ENCODE peak calls at places on chromosomes 6 and 20, in ten cellular contexts. T is Calu3, V is BJ, Y is PC-9, F is spleen, C is suprapubic skin, X is type B pancreatic cell, G is brain microvascular endothelial cell, I is GM13976, L is transverse colon. E is an unnamed sample.

GRCh38 chr6:82818727-82819126 is 246.9 kb downstream of the UBE3D start:
- DNase-seq in T (no peak), V (no peak), Y (peak; percentile 70), F (no peak), C (no peak), X (no peak), G (peak; percentile 79), I (no peak), L (no peak), E (no peak)

GRCh38 chr6:15246217-15247211 is 645 bp downstream of the JARID2 start:
- DNase-seq in T (no peak), V (no peak), Y (no peak), F (peak; percentile 25), C (no peak), X (no peak), G (no peak), I (no peak), L (no peak), E (no peak)

GRCh38 chr6:3825851-3826581 is 23.2 kb upstream of the FAM50B start:
- DNase-seq in T (peak; percentile 86), V (peak; percentile 97), Y (peak; percentile 94), F (peak; percentile 81), C (peak; percentile 93), X (no peak), G (peak; percentile 98), I (no peak), L (peak; percentile 78), E (no peak)

GRCh38 chr6:37663016-37663810 is 34.5 kb downstream of the MDGA1 start:
- DNase-seq in T (no peak), V (no peak), Y (no peak), F (no peak), C (no peak), X (no peak), G (no peak), I (no peak), L (no peak), E (no peak)

GRCh38 chr20:64069614-64070243 is 6.7 kb downstream of the TCEA2 start:
- DNase-seq in T (peak; percentile 84), V (no peak), Y (no peak), F (peak; percentile 85), C (no peak), X (no peak), G (no peak), I (peak; percentile 75), L (no peak), E (peak; percentile 61)

GRCh38 chr6:134299236-134299635 is 18.7 kb downstream of the SGK1 start:
- DNase-seq in T (no peak), V (no peak), Y (peak; percentile 79), F (no peak), C (no peak), X (no peak), G (peak; percentile 82), I (no peak), L (no peak), E (no peak)

GRCh38 chr20:63217706-63218105 is 1.8 kb upstream of the YTHDF1 start:
- DNase-seq in T (no peak), V (no peak), Y (no peak), F (no peak), C (no peak), X (no peak), G (no peak), I (no peak), L (no peak), E (no peak)

GRCh38 chr6:44180406-44180805 is 21.8 kb downstream of the CAPN11 start:
- DNase-seq in T (no peak), V (no peak), Y (no peak), F (peak; percentile 47), C (no peak), X (no peak), G (no peak), I (no peak), L (no peak), E (no peak)

GRCh38 chr6:39664173-39664572 is 61.0 kb downstream of the KIF6 start:
- DNase-seq in T (no peak), V (no peak), Y (no peak), F (no peak), C (no peak), X (no peak), G (no peak), I (no peak), L (no peak), E (no peak)

GRCh38 chr6:63599243-63599642 is 27.0 kb downstream of the LOC128125822 start:
- DNase-seq in T (no peak), V (no peak), Y (no peak), F (no peak), C (no peak), X (no peak), G (no peak), I (no peak), L (no peak), E (no peak)

GRCh38 chr6:63598251-63599036 is 26.2 kb downstream of the LOC128125822 start:
- DNase-seq in T (peak; percentile 76), V (no peak), Y (peak; percentile 57), F (peak; percentile 87), C (peak; percentile 79), X (no peak), G (peak; percentile 47), I (peak; percentile 76), L (peak; percentile 81), E (peak; percentile 55)

GRCh38 chr6:63598001-63598250 is 25.6 kb downstream of the LOC128125822 start:
- DNase-seq in T (no peak), V (no peak), Y (no peak), F (no peak), C (no peak), X (no peak), G (no peak), I (no peak), L (peak; percentile 13), E (no peak)

DNA sequence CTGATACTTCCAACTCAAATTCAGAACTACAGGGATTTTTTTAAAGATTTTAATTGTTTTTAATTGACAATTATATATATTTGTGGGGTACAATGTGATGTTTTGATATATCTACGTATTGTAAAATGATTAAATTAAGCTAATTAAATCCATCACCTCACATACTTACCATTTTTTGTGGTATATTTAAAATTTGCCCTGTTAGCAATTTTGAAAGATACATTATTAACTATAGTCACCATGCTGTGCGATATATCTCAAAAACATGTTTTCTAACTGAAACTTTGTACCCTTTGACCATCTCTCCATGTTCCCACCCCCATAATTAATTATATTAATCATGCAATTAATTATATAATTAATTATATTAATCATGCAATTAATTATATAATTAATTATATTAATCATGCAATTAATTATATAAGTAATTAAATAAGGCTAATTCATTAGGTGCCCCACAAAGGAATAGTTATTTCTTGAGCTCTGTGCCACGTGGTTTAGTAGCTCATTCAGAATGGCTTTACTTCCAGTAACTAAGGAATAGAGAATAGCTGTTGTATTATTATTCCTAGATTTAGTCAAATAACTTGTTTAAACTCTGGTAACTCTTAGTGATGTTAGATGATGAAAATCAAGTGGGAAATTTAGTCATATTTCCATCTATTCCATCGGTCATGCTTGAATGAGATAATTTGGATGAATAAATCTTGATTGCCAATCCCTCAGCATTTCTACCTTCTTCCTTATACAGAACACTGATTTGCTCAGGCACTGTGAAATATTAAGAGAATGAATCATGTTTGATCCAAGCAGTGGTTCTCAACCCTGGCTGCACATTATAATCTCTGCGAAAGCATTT is 25.1 kb downstream of the LOC128125822 start:
- DNase-seq in T (no peak), V (no peak), Y (peak; percentile 58), F (no peak), C (no peak), X (no peak), G (no peak), I (no peak), L (no peak), E (no peak)
- TF ChIP-seq CTCF in T (no peak), V (no peak), Y (no peak), F (no peak), C (no peak), X (no peak), G (no peak), I (no peak), L (no peak), E (no peak)

GRCh38 chr6:63066053-63066704 is 145.1 kb upstream of the FKBP1C start:
- DNase-seq in T (no peak), V (no peak), Y (no peak), F (no peak), C (no peak), X (no peak), G (no peak), I (peak; percentile 9), L (no peak), E (no peak)
- TF ChIP-seq CTCF in T (no peak), V (no peak), Y (peak; percentile 45), F (no peak), C (no peak), X (peak; percentile 57), G (no peak), I (peak; percentile 15), L (peak; percentile 19), E (peak; percentile 48)

DNA sequence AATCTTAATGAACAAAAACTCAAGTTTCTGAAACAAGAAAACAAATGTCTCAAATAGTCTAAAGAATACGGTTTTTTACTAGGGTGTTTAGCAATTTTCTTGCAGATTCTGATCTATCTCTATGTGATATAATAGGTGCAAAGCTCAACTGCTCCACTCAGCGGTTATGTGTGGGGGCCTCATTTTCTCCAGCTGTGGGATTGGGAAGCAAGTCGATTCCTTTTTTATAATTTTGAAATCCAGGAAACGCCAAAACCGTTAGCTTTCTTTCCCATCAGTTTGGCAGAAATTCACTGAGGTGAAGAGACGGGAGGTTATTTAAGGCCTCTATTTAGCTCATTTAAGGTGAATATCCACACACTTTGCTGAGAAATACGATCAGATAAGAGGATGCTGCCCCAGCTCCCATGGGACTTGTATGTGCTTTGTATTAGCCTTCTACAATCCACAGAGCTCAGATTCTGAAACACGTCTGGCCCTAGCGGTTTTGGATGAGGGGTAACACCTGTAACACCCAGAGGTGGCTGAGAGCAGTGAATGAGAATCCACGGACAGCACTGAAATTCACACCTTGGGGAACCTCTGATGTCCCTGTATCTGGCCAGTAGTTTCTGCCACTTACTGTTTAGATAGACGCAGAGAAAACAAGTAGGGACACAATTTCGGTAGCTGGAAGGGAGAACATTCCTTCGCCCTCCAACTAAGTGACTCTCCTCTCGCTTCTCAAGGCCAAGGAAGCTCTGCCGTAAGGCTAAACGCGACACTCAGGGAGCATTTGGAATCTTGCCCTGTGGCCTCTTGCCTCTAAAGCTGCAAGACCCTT is 6.6 kb upstream of the BCAS4 start:
- DNase-seq in T (peak; percentile 77), V (peak; percentile 44), Y (peak; percentile 75), F (peak; percentile 35), C (no peak), X (no peak), G (peak; percentile 45), I (no peak), L (no peak), E (no peak)
- TF ChIP-seq CTCF in T (peak; percentile 64), V (peak; percentile 75), Y (peak; percentile 87), F (no peak), C (no peak), X (peak; percentile 54), G (peak; percentile 73), I (no peak), L (peak; percentile 17), E (peak; percentile 57)

DNA sequence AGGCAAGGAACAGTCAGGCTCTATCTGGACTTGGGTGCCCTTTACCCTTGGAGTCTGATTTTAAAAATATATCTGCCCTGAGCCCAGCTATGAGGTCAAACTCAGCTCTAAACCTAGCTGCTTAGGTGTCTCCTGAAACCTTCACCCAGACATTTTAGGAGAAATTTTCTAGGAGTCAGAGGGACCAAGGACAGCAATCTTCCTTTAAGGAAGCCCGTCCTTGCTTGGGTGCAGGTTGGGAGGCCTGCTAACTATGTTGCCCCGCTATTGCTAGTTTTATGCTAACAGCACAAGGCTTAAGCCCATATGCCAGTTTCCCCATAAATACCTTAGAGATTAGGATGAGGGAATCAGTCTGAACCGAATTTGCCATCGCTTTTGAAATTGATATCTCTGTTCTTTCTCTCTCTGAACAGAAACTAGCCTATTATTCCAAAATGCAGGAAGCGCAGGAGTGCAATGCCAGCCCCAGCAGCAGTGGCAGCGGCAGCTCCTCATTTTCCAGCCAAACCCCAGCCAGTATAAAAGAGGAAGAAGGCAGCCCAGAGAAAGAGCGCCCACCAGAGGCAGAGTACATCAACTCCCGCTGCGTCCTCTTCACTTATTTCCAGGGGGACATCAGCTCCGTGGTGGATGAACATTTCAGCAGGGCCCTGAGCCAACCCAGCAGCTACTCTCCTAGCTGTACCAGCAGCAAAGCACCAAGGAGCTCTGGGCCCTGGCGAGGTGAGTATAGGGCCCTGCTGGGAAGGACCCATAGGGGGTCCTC is 2.6 kb downstream of the VGLL2 start:
- DNase-seq in T (no peak), V (no peak), Y (no peak), F (no peak), C (no peak), X (no peak), G (no peak), I (peak; percentile 20), L (no peak), E (no peak)
- TF ChIP-seq CTCF in T (no peak), V (no peak), Y (no peak), F (no peak), C (no peak), X (peak; percentile 44), G (peak; percentile 29), I (no peak), L (no peak), E (peak; percentile 30)

E was measured in neural crest cell.